ENCODE peak calls at places on chromosomes 2 and 18, in ten cellular contexts. A is A549, K is retinal pigment epithelial cell, B is AG09319, F is cardiac muscle cell, Z is RWPE1, Q is astrocyte of the cerebellum, S is tibial artery, R is nephron progenitor cell, P is transverse colon. G is an unnamed sample.

GRCh38 chr2:38601463-38602135 is 1.1 kb downstream of the HNRNPLL start:
- DNase-seq in B (no peak), S (no peak), K (no peak), F (peak), R (no peak), P (no peak), Q (no peak), A (no peak), Z (peak), G (no peak)

GRCh38 chr18:70280007-70280925 is 8.6 kb upstream of the SOCS6 start:
- DNase-seq in A (peak), F (no peak), P (no peak), B (no peak), R (no peak), Q (no peak), Z (no peak), K (no peak), S (no peak), G (no peak)

GRCh38 chr2:120932472-120932871 is 196.8 kb downstream of the GLI2 start:
- DNase-seq in Z (no peak), S (no peak), B (no peak), K (no peak), R (no peak), Q (no peak), F (no peak), A (no peak), P (no peak), G (no peak)

GRCh38 chr2:210269148-210269547 is 43.9 kb upstream of the ACADL start:
- DNase-seq in K (no peak), F (peak), P (no peak), S (no peak), Q (no peak), Z (no peak), R (no peak), A (no peak), B (no peak), G (no peak)

GRCh38 chr18:2994603-2995432 is 18.1 kb downstream of the LPIN2 start:
- DNase-seq in S (peak), F (no peak), Z (no peak), K (no peak), A (no peak), Q (no peak), B (no peak), P (peak), R (no peak), G (peak)

GRCh38 chr2:172701250-172701649 is 34.4 kb upstream of the RAPGEF4 start:
- DNase-seq in F (no peak), R (no peak), B (no peak), K (no peak), P (no peak), Z (peak), A (no peak), Q (peak), S (no peak), G (no peak)

GRCh38 chr2:120681696-120682288 is 53.9 kb upstream of the GLI2 start:
- DNase-seq in K (no peak), P (no peak), A (no peak), B (no peak), Q (no peak), R (no peak), Z (no peak), F (no peak), S (no peak), G (no peak)

GRCh38 chr18:79067611-79068010 is 1.6 kb upstream of the ATP9B start:
- DNase-seq in P (no peak), Q (no peak), A (no peak), B (no peak), S (no peak), R (no peak), Z (no peak), K (no peak), F (no peak), G (peak)

GRCh38 chr2:121570036-121570664 is 39.5 kb downstream of the RNU4ATAC start:
- DNase-seq in Q (no peak), P (no peak), K (no peak), R (no peak), B (no peak), S (no peak), F (no peak), Z (no peak), A (no peak), G (no peak)

GRCh38 chr18:35005963-35006577 is 35.1 kb upstream of the MAPRE2 start:
- DNase-seq in B (no peak), A (peak), S (no peak), Z (peak), Q (peak), P (no peak), K (peak), F (peak), R (peak), G (no peak)

GRCh38 chr18:39188278-39188677 is 1622.7 kb upstream of the CELF4 start:
- DNase-seq in Q (no peak), P (no peak), B (no peak), S (no peak), K (no peak), F (no peak), Z (no peak), R (no peak), A (no peak), G (no peak)

GRCh38 chr2:33115196-33115595 is 168.4 kb downstream of the LTBP1 start:
- DNase-seq in Z (no peak), K (no peak), Q (no peak), F (no peak), R (no peak), P (no peak), A (no peak), S (no peak), B (no peak), G (no peak)

GRCh38 chr2:80748576-80748975 is 444.0 kb upstream of the LRRTM1 start:
- DNase-seq in F (no peak), K (no peak), B (no peak), A (no peak), Z (no peak), P (no peak), S (no peak), Q (no peak), R (no peak), G (no peak)

GRCh38 chr2:138512672-138513071 is 11.1 kb downstream of the SPOPL start:
- DNase-seq in S (no peak), R (no peak), B (no peak), A (peak), Q (no peak), K (no peak), P (no peak), F (no peak), Z (no peak), G (no peak)

GRCh38 chr2:212520340-212520739 is 18.3 kb downstream of the ERBB4 start:
- DNase-seq in P (no peak), S (no peak), B (no peak), R (no peak), A (peak), Q (no peak), F (no peak), Z (no peak), K (no peak), G (no peak)

GRCh38 chr2:199485732-199486335 is 28.1 kb upstream of the SATB2 start:
- DNase-seq in Z (peak), B (peak), R (peak), S (no peak), P (peak), Q (peak), F (peak), K (peak), A (peak), G (no peak)

GRCh38 chr2:161905389-161906046 is 168.5 kb downstream of the DPP4 start:
- DNase-seq in S (no peak), A (peak), F (no peak), Z (peak), K (peak), Q (peak), R (no peak), B (peak), P (no peak), G (no peak)

GRCh38 chr2:182379235-182379634 is 47.6 kb downstream of the PDE1A start:
- DNase-seq in S (no peak), Q (peak), F (no peak), Z (no peak), B (no peak), R (no peak), A (no peak), K (no peak), P (no peak), G (no peak)

GRCh38 chr2:64610456-64610855 is 43.3 kb downstream of the SERTAD2 start:
- DNase-seq in K (no peak), P (no peak), A (no peak), R (no peak), Z (no peak), F (no peak), B (no peak), Q (no peak), S (no peak), G (no peak)

GRCh38 chr2:138814123-138814883 is 34.1 kb upstream of the NXPH2 start:
- DNase-seq in B (no peak), Z (no peak), F (no peak), A (peak), Q (no peak), S (no peak), K (no peak), R (no peak), P (no peak), G (no peak)

GRCh38 chr2:20925265-20925889 is 102.5 kb upstream of the LDAH start:
- DNase-seq in S (no peak), Q (no peak), P (no peak), R (peak), B (no peak), Z (peak), A (no peak), F (peak), K (no peak), G (no peak)

GRCh38 chr2:37558622-37559021 is 112.8 kb downstream of the CDC42EP3 start:
- DNase-seq in F (no peak), A (no peak), Q (no peak), P (peak), S (no peak), Z (no peak), K (no peak), B (no peak), R (no peak), G (no peak)

GRCh38 chr18:59220784-59221765 is 1.1 kb downstream of the GRP start:
- DNase-seq in Z (no peak), A (no peak), S (no peak), Q (no peak), B (no peak), F (peak), K (no peak), P (no peak), R (peak), G (no peak)

GRCh38 chr2:164126960-164127359 is 391.2 kb upstream of the FIGN start:
- DNase-seq in Q (peak), A (peak), Z (no peak), B (no peak), P (no peak), K (peak), S (no peak), R (no peak), F (no peak), G (no peak)
- TF ChIP-seq CTCF in Q (peak), A (peak), Z (peak), B (peak), P (no peak), K (peak), S (peak), R (no peak), F (no peak), G (no peak)

GRCh38 chr2:201256001-201256544 is 4.3 kb upstream of the CASP8 start:
- DNase-seq in S (no peak), Q (no peak), R (no peak), P (no peak), K (no peak), B (no peak), Z (no peak), F (no peak), A (no peak), G (no peak)

GRCh38 chr2:201259216-201259615 is 1.1 kb upstream of the CASP8 start:
- DNase-seq in Q (no peak), S (no peak), P (no peak), A (no peak), F (no peak), B (no peak), R (no peak), K (no peak), Z (no peak), G (no peak)

GRCh38 chr2:201257381-201257940 is 2.9 kb upstream of the CASP8 start:
- DNase-seq in A (no peak), B (no peak), K (no peak), P (peak), R (no peak), S (no peak), Z (peak), F (no peak), Q (no peak), G (peak)

GRCh38 chr2:201258666-201258999 is 1.7 kb upstream of the CASP8 start:
- DNase-seq in B (no peak), Z (no peak), R (no peak), A (no peak), K (no peak), F (no peak), P (no peak), S (no peak), Q (no peak), G (no peak)

GRCh38 chr2:201257941-201258665 is 2.2 kb upstream of the CASP8 start:
- DNase-seq in B (peak), K (peak), F (peak), R (no peak), Z (peak), A (peak), S (peak), P (peak), Q (peak), G (peak)
- TF ChIP-seq CTCF in B (no peak), K (no peak), F (no peak), R (no peak), Z (no peak), A (no peak), S (no peak), P (no peak), Q (no peak), G (no peak)

DNA sequence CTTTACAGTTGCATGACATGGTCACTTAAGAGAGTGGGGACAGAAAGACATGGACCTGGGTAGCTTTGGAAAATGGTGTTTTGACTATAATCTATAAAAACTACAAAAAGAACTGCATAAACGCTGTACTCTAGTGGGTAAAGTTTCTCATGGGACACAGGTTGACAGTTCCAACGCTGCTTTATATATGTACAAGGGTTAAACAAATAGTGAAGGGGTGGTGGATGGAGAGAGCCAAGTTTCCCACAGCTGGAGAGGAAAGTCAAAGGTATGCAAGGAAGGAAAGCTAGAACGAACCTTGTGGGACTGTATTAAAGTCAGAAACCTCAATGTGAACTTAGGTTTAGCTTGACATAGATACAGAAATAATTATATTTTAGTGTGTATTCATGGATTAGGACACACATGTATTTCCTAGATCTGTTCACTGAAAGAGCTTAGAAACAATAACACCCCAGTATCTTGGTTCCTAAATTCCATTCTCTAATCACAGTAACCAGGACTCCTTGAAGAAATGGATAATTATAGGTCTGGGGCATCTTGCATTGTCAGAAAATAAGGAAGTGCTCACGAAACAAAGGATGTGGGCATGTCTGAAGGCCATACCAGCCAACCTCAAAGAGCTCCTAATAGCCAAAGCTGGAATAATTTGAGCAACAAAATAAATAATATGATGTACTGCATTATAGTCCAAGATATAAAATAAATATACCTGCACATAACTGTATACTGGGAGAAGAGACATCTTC is 28.8 kb downstream of the TANC1 start:
- DNase-seq in Z (no peak), S (no peak), F (no peak), B (no peak), P (no peak), A (no peak), K (no peak), Q (no peak), R (no peak), G (no peak)
- TF ChIP-seq CTCF in Z (no peak), S (no peak), F (no peak), B (no peak), P (no peak), A (no peak), K (no peak), Q (no peak), R (no peak), G (no peak)

DNA sequence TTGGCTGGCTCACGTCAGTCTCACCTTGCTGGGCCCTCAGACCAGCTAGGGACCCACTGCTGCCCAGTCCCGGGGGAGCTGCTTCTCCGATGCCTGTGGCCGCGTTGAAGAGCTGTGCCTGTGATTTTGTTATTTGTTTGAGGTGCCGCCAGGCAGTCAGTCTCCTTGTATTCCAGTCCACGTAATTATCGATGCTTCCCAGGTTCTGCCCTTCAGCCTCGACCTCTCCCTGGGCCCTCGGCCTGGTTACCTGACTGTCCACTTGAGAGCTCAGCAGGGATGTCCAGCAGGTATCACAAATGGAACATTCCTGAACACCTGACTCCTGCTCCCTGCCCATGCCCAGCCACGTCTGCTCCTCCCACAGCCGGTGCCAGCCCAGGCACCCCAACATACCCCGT is 195.9 kb upstream of the HS6ST1 start:
- DNase-seq in R (no peak), F (no peak), P (no peak), B (no peak), K (no peak), S (no peak), Z (no peak), Q (no peak), A (no peak), G (no peak)
- TF ChIP-seq CTCF in R (no peak), F (no peak), P (no peak), B (no peak), K (no peak), S (no peak), Z (no peak), Q (no peak), A (no peak), G (no peak)

GRCh38 chr2:197158138-197158537 is 152.4 kb downstream of the ANKRD44 start:
- DNase-seq in B (no peak), Z (no peak), A (no peak), K (no peak), F (no peak), Q (no peak), P (no peak), S (no peak), R (no peak), G (no peak)

GRCh38 chr2:197149546-197149945 is 161.0 kb downstream of the ANKRD44 start:
- DNase-seq in S (no peak), K (no peak), Q (no peak), P (no peak), F (no peak), B (no peak), R (no peak), Z (no peak), A (no peak), G (no peak)

GRCh38 chr2:197147942-197148341 is 162.6 kb downstream of the ANKRD44 start:
- DNase-seq in B (no peak), K (no peak), S (no peak), A (no peak), R (no peak), P (no peak), Z (no peak), F (no peak), Q (no peak), G (no peak)

GRCh38 chr2:197148401-197148800 is 162.2 kb downstream of the ANKRD44 start:
- DNase-seq in B (no peak), A (no peak), R (no peak), P (no peak), Q (no peak), Z (no peak), K (no peak), F (no peak), S (no peak), G (no peak)

GRCh38 chr2:197152451-197153228 is 157.9 kb downstream of the ANKRD44 start:
- DNase-seq in P (no peak), K (no peak), B (no peak), S (no peak), Z (no peak), R (no peak), Q (no peak), A (peak), F (peak), G (no peak)
- TF ChIP-seq CTCF in P (no peak), K (no peak), B (no peak), S (no peak), Z (no peak), R (no peak), Q (no peak), A (no peak), F (no peak), G (no peak)

GRCh38 chr2:190088917-190089316 is 26.4 kb upstream of the MSTN start:
- DNase-seq in S (no peak), B (peak), Z (peak), F (peak), R (peak), P (peak), K (peak), A (peak), Q (peak), G (no peak)
- TF ChIP-seq CTCF in S (peak), B (peak), Z (peak), F (peak), R (peak), P (peak), K (peak), A (peak), Q (peak), G (peak)

DNA sequence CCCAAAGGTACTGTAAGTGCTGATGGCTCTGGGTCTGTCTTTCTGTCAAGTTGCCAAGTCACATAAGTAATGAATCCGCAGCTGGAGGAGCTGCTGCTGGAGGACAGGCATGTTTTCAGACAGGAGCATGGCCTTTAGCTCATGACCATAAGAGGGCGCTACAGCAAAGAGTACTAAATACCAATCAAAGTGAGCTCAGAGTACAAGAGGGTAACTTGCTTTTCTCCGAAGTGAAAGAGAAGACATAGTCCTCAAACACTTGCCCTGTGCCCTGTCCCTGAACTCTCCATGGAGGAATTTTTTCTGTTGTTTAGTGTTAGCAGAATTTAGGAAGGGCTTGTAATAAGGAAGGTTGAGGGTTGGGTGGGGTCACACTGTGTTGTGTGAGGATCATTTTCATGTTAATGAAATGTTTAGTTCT is 58.0 kb upstream of the EML6 start:
- DNase-seq in B (no peak), A (peak), P (peak), Q (no peak), Z (no peak), F (peak), R (peak), K (no peak), S (no peak), G (no peak)
- TF ChIP-seq CTCF in B (peak), A (peak), P (peak), Q (peak), Z (no peak), F (peak), R (peak), K (peak), S (peak), G (peak)

GRCh38 chr2:96549967-96550786 is 13.6 kb downstream of the ARID5A start:
- DNase-seq in Q (no peak), Z (no peak), P (no peak), B (no peak), A (peak), R (no peak), S (peak), K (no peak), F (peak), G (no peak)
- TF ChIP-seq CTCF in Q (peak), Z (peak), P (peak), B (peak), A (peak), R (peak), S (no peak), K (peak), F (peak), G (no peak)